ENCODE peak calls at places on chromosomes 2 and 18, in nine cellular contexts. One of them, this sample, is unnamed.

GRCh38 chr2:109058215-109058614 is 69.2 kb upstream of the EDAR start:
- DNase-seq in SHP77 treated with DMSO at 0.1 percent for 48 hours: no peak
- DNase-seq in mucosa of gallbladder: no peak
- DNase-seq in T-helper 22 cell: no peak
- DNase-seq in RCC 7860: no peak
- DNase-seq in anterior cingulate cortex: no peak
- DNase-seq in G401: no peak
- DNase-seq in naive thymus-derived CD8-positive, alpha-beta T cell: no peak
- DNase-seq in NCI-H1417 treated with DMSO at 0.1 percent for 48 hours: no peak
- DNase-seq in this sample: no peak

GRCh38 chr2:25341753-25342371 is at the start of gene DNMT3A:
- DNase-seq in G401: peak
- DNase-seq in RCC 7860: no peak
- DNase-seq in anterior cingulate cortex: no peak
- DNase-seq in T-helper 22 cell: peak
- DNase-seq in mucosa of gallbladder: peak
- DNase-seq in NCI-H1417 treated with DMSO at 0.1 percent for 48 hours: no peak
- DNase-seq in naive thymus-derived CD8-positive, alpha-beta T cell: peak
- DNase-seq in SHP77 treated with DMSO at 0.1 percent for 48 hours: no peak
- DNase-seq in this sample: no peak

GRCh38 chr2:212595036-212595654 is 56.5 kb upstream of the ERBB4 start:
- DNase-seq in NCI-H1417 treated with DMSO at 0.1 percent for 48 hours: no peak
- DNase-seq in anterior cingulate cortex: no peak
- DNase-seq in mucosa of gallbladder: no peak
- DNase-seq in naive thymus-derived CD8-positive, alpha-beta T cell: no peak
- DNase-seq in G401: peak
- DNase-seq in RCC 7860: peak
- DNase-seq in T-helper 22 cell: no peak
- DNase-seq in SHP77 treated with DMSO at 0.1 percent for 48 hours: peak
- DNase-seq in this sample: no peak

GRCh38 chr2:134282638-134283400 is 28.9 kb downstream of the MGAT5 start:
- DNase-seq in RCC 7860: no peak
- DNase-seq in NCI-H1417 treated with DMSO at 0.1 percent for 48 hours: no peak
- DNase-seq in anterior cingulate cortex: no peak
- DNase-seq in T-helper 22 cell: no peak
- DNase-seq in naive thymus-derived CD8-positive, alpha-beta T cell: no peak
- DNase-seq in mucosa of gallbladder: no peak
- DNase-seq in G401: no peak
- DNase-seq in SHP77 treated with DMSO at 0.1 percent for 48 hours: no peak
- DNase-seq in this sample: no peak

GRCh38 chr2:178796079-178796677 is 11.0 kb downstream of the TTN start:
- DNase-seq in RCC 7860: peak
- DNase-seq in T-helper 22 cell: no peak
- DNase-seq in G401: peak
- DNase-seq in mucosa of gallbladder: no peak
- DNase-seq in NCI-H1417 treated with DMSO at 0.1 percent for 48 hours: no peak
- DNase-seq in SHP77 treated with DMSO at 0.1 percent for 48 hours: no peak
- DNase-seq in anterior cingulate cortex: no peak
- DNase-seq in naive thymus-derived CD8-positive, alpha-beta T cell: no peak
- DNase-seq in this sample: no peak

GRCh38 chr2:75064691-75065396 is 106.4 kb downstream of the POLE4 start:
- DNase-seq in SHP77 treated with DMSO at 0.1 percent for 48 hours: peak
- DNase-seq in RCC 7860: peak
- DNase-seq in naive thymus-derived CD8-positive, alpha-beta T cell: peak
- DNase-seq in mucosa of gallbladder: peak
- DNase-seq in G401: peak
- DNase-seq in NCI-H1417 treated with DMSO at 0.1 percent for 48 hours: no peak
- DNase-seq in anterior cingulate cortex: peak
- DNase-seq in T-helper 22 cell: no peak
- DNase-seq in this sample: no peak

GRCh38 chr2:218386505-218387368 is 4.7 kb downstream of the SLC11A1 start:
- DNase-seq in NCI-H1417 treated with DMSO at 0.1 percent for 48 hours: no peak
- DNase-seq in SHP77 treated with DMSO at 0.1 percent for 48 hours: no peak
- DNase-seq in mucosa of gallbladder: no peak
- DNase-seq in G401: no peak
- DNase-seq in T-helper 22 cell: no peak
- DNase-seq in anterior cingulate cortex: no peak
- DNase-seq in naive thymus-derived CD8-positive, alpha-beta T cell: no peak
- DNase-seq in RCC 7860: no peak
- DNase-seq in this sample: no peak

GRCh38 chr2:16241166-16242160 is 301.1 kb downstream of the MYCN start:
- DNase-seq in NCI-H1417 treated with DMSO at 0.1 percent for 48 hours: no peak
- DNase-seq in T-helper 22 cell: no peak
- DNase-seq in naive thymus-derived CD8-positive, alpha-beta T cell: no peak
- DNase-seq in anterior cingulate cortex: no peak
- DNase-seq in SHP77 treated with DMSO at 0.1 percent for 48 hours: no peak
- DNase-seq in mucosa of gallbladder: no peak
- DNase-seq in RCC 7860: no peak
- DNase-seq in G401: no peak
- DNase-seq in this sample: no peak

GRCh38 chr2:236179653-236180500 is 11.7 kb upstream of the GBX2 start:
- DNase-seq in T-helper 22 cell: no peak
- DNase-seq in naive thymus-derived CD8-positive, alpha-beta T cell: no peak
- DNase-seq in mucosa of gallbladder: no peak
- DNase-seq in anterior cingulate cortex: no peak
- DNase-seq in RCC 7860: peak
- DNase-seq in SHP77 treated with DMSO at 0.1 percent for 48 hours: no peak
- DNase-seq in NCI-H1417 treated with DMSO at 0.1 percent for 48 hours: no peak
- DNase-seq in G401: peak
- DNase-seq in this sample: peak

GRCh38 chr2:3299130-3299529 is 78.5 kb downstream of the EIPR1 start:
- DNase-seq in anterior cingulate cortex: no peak
- DNase-seq in NCI-H1417 treated with DMSO at 0.1 percent for 48 hours: no peak
- DNase-seq in RCC 7860: no peak
- DNase-seq in G401: no peak
- DNase-seq in naive thymus-derived CD8-positive, alpha-beta T cell: no peak
- DNase-seq in mucosa of gallbladder: no peak
- DNase-seq in SHP77 treated with DMSO at 0.1 percent for 48 hours: no peak
- DNase-seq in T-helper 22 cell: no peak
- DNase-seq in this sample: no peak

GRCh38 chr2:8334866-8335325 is 347.0 kb upstream of the ID2 start:
- DNase-seq in G401: no peak
- DNase-seq in mucosa of gallbladder: no peak
- DNase-seq in anterior cingulate cortex: no peak
- DNase-seq in RCC 7860: no peak
- DNase-seq in T-helper 22 cell: no peak
- DNase-seq in naive thymus-derived CD8-positive, alpha-beta T cell: no peak
- DNase-seq in SHP77 treated with DMSO at 0.1 percent for 48 hours: no peak
- DNase-seq in NCI-H1417 treated with DMSO at 0.1 percent for 48 hours: no peak
- DNase-seq in this sample: no peak

GRCh38 chr2:9332853-9333245 is 90.5 kb downstream of the ITGB1BP1 start:
- DNase-seq in SHP77 treated with DMSO at 0.1 percent for 48 hours: no peak
- DNase-seq in mucosa of gallbladder: no peak
- DNase-seq in T-helper 22 cell: no peak
- DNase-seq in G401: no peak
- DNase-seq in NCI-H1417 treated with DMSO at 0.1 percent for 48 hours: no peak
- DNase-seq in RCC 7860: no peak
- DNase-seq in anterior cingulate cortex: no peak
- DNase-seq in naive thymus-derived CD8-positive, alpha-beta T cell: no peak
- DNase-seq in this sample: no peak

GRCh38 chr18:60259052-60259681 is 113.4 kb downstream of the MC4R start:
- DNase-seq in SHP77 treated with DMSO at 0.1 percent for 48 hours: no peak
- DNase-seq in G401: no peak
- DNase-seq in RCC 7860: peak
- DNase-seq in anterior cingulate cortex: no peak
- DNase-seq in mucosa of gallbladder: no peak
- DNase-seq in T-helper 22 cell: no peak
- DNase-seq in naive thymus-derived CD8-positive, alpha-beta T cell: no peak
- DNase-seq in NCI-H1417 treated with DMSO at 0.1 percent for 48 hours: no peak
- DNase-seq in this sample: no peak

GRCh38 chr2:3487931-3488554 is 31.3 kb downstream of the ADI1 start:
- DNase-seq in G401: no peak
- DNase-seq in SHP77 treated with DMSO at 0.1 percent for 48 hours: no peak
- DNase-seq in naive thymus-derived CD8-positive, alpha-beta T cell: no peak
- DNase-seq in T-helper 22 cell: no peak
- DNase-seq in RCC 7860: no peak
- DNase-seq in anterior cingulate cortex: no peak
- DNase-seq in mucosa of gallbladder: no peak
- DNase-seq in NCI-H1417 treated with DMSO at 0.1 percent for 48 hours: no peak
- DNase-seq in this sample: no peak

GRCh38 chr2:202051499-202052161 is 18.0 kb downstream of the FZD7 start:
- DNase-seq in NCI-H1417 treated with DMSO at 0.1 percent for 48 hours: no peak
- DNase-seq in RCC 7860: no peak
- DNase-seq in mucosa of gallbladder: no peak
- DNase-seq in naive thymus-derived CD8-positive, alpha-beta T cell: no peak
- DNase-seq in SHP77 treated with DMSO at 0.1 percent for 48 hours: no peak
- DNase-seq in anterior cingulate cortex: no peak
- DNase-seq in T-helper 22 cell: no peak
- DNase-seq in G401: peak
- DNase-seq in this sample: no peak

GRCh38 chr2:96891591-96892333 is 21.9 kb upstream of the SEMA4C start:
- DNase-seq in G401: no peak
- DNase-seq in NCI-H1417 treated with DMSO at 0.1 percent for 48 hours: no peak
- DNase-seq in RCC 7860: peak
- DNase-seq in naive thymus-derived CD8-positive, alpha-beta T cell: no peak
- DNase-seq in SHP77 treated with DMSO at 0.1 percent for 48 hours: no peak
- DNase-seq in T-helper 22 cell: no peak
- DNase-seq in anterior cingulate cortex: no peak
- DNase-seq in mucosa of gallbladder: no peak
- DNase-seq in this sample: no peak

GRCh38 chr2:169397697-169398096 is 35.4 kb upstream of the LRP2 start:
- DNase-seq in NCI-H1417 treated with DMSO at 0.1 percent for 48 hours: no peak
- DNase-seq in naive thymus-derived CD8-positive, alpha-beta T cell: no peak
- DNase-seq in anterior cingulate cortex: no peak
- DNase-seq in T-helper 22 cell: no peak
- DNase-seq in mucosa of gallbladder: no peak
- DNase-seq in G401: peak
- DNase-seq in SHP77 treated with DMSO at 0.1 percent for 48 hours: no peak
- DNase-seq in RCC 7860: no peak
- DNase-seq in this sample: no peak

GRCh38 chr18:77063256-77063655 is 69.3 kb downstream of the MBP start:
- DNase-seq in SHP77 treated with DMSO at 0.1 percent for 48 hours: no peak
- DNase-seq in mucosa of gallbladder: no peak
- DNase-seq in naive thymus-derived CD8-positive, alpha-beta T cell: peak
- DNase-seq in NCI-H1417 treated with DMSO at 0.1 percent for 48 hours: no peak
- DNase-seq in anterior cingulate cortex: no peak
- DNase-seq in RCC 7860: peak
- DNase-seq in G401: no peak
- DNase-seq in T-helper 22 cell: peak
- DNase-seq in this sample: no peak

This sample was measured in GM04503.